ENCODE peak calls at places on chromosomes 2 and 18, in ten cellular contexts. M is Peyer's patch, I is A549, D is HCT116, J is sigmoid colon, C is GM12891, H is IMR-90, V is body of pancreas, X is H54, Q is HepG2. A is an unnamed sample.

GRCh38 chr2:127575185-127575765 is 39.8 kb downstream of the MYO7B start:
- DNase-seq in X (no peak), H (no peak), I (no peak), D (no peak), V (no peak), C (no peak), J (no peak), M (no peak), Q (no peak), A (peak)

GRCh38 chr2:239725551-239725890 is 299.6 kb downstream of the NDUFA10 start:
- DNase-seq in Q (no peak), J (no peak), X (no peak), C (no peak), I (no peak), V (no peak), D (no peak), M (peak), H (no peak), A (no peak)

GRCh38 chr2:238334885-238335284 is 14.6 kb downstream of the TRAF3IP1 start:
- DNase-seq in C (no peak), M (no peak), H (no peak), J (no peak), D (no peak), I (no peak), Q (no peak), V (no peak), X (no peak), A (no peak)

GRCh38 chr2:185825557-185825956 is 87.0 kb downstream of the FSIP2 start:
- DNase-seq in Q (no peak), D (no peak), V (no peak), M (no peak), I (no peak), C (no peak), H (no peak), X (no peak), J (no peak), A (no peak)

GRCh38 chr2:26639685-26640240 is 1.4 kb downstream of the CIB4 start:
- DNase-seq in X (no peak), M (peak), Q (no peak), H (no peak), J (no peak), D (no peak), I (no peak), C (no peak), V (no peak), A (no peak)

GRCh38 chr2:190947139-190947538 is 66.5 kb downstream of the GLS start:
- DNase-seq in M (no peak), H (peak), I (no peak), J (no peak), Q (peak), X (no peak), V (no peak), D (no peak), C (no peak), A (no peak)

GRCh38 chr2:151671198-151671597 is 63.1 kb downstream of the NEB start:
- DNase-seq in M (no peak), V (no peak), H (no peak), Q (no peak), J (no peak), I (no peak), D (no peak), C (no peak), X (no peak), A (no peak)

GRCh38 chr2:55719852-55720251 is 26.2 kb upstream of the PNPT1 start:
- DNase-seq in H (no peak), C (no peak), V (no peak), Q (no peak), M (no peak), D (no peak), I (no peak), J (no peak), X (no peak), A (no peak)

GRCh38 chr2:159637988-159638501 is 21.7 kb upstream of the BAZ2B start:
- DNase-seq in J (no peak), I (no peak), D (peak), X (no peak), C (no peak), Q (no peak), M (no peak), V (no peak), H (peak), A (no peak)

GRCh38 chr2:171894612-171894947 is 536 bp upstream of the SLC25A12 start:
- DNase-seq in H (no peak), C (no peak), V (no peak), I (no peak), D (no peak), J (no peak), M (no peak), Q (no peak), X (no peak), A (no peak)

GRCh38 chr2:171895781-171896180 is 1.7 kb upstream of the SLC25A12 start:
- DNase-seq in M (no peak), X (no peak), D (no peak), Q (no peak), H (no peak), V (no peak), J (no peak), C (no peak), I (no peak), A (no peak)

GRCh38 chr2:171889808-171890207 is 4.2 kb downstream of the SLC25A12 start:
- DNase-seq in Q (no peak), M (no peak), H (no peak), J (no peak), D (no peak), X (no peak), V (no peak), C (no peak), I (no peak), A (no peak)

GRCh38 chr2:171893196-171893823 is 734 bp downstream of the SLC25A12 start:
- DNase-seq in X (no peak), I (no peak), M (no peak), J (no peak), V (no peak), Q (no peak), C (no peak), D (no peak), H (no peak), A (no peak)

DNA sequence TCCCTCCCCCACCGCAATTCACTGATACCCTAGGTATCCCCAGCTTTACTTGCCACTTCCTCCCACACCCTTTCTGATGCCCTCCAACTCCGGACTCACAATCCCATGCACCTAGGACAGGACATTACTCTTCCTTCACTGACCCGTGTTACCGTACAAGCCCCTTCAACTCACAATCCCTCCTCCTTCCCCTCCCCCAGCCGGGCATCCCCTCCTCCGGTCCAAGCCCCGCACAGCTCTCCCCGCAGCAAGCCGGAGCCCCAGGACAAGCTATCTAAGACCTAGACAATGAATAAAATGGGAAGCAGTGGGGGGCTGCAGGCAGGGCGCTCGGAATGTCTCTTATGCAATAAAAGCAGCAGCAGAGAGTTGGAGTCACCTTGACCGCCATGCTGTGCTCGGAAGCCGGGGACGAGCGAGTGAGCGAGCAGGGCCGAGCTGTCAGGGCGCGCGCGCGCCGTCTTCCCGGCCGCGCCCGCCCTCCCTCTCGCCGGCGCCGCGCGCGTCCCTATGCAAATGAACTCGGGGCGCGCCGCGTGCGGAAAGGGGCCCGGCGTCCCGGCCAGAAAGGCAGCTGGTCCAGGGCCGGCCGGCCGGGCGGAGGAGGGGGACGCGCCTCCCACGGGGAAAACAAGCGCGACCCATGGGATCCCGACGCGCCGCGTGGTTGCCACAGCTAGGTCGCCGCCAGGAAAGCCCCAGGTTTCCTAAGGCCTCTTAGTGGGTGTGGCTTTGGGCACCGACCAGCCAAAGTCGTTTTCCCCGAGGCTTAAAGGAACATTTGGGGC is at the start of gene SLC25A12:
- DNase-seq in C (peak), V (peak), M (peak), Q (peak), H (peak), D (peak), I (peak), J (peak), X (peak), A (peak)
- TF ChIP-seq POLR2A in C (peak), V (peak), M (peak), Q (peak), H (peak), D (peak), I (peak), J (no peak), X (peak), A (no peak)

GRCh38 chr18:42275949-42276730 is 321.1 kb downstream of the PIK3C3 start:
- DNase-seq in I (no peak), M (peak), J (no peak), C (no peak), H (no peak), Q (no peak), X (no peak), V (no peak), D (no peak), A (no peak)

GRCh38 chr18:42281124-42281523 is 326.1 kb downstream of the PIK3C3 start:
- DNase-seq in Q (no peak), X (no peak), V (no peak), H (no peak), I (no peak), J (no peak), C (no peak), M (no peak), D (no peak), A (no peak)

GRCh38 chr18:42287047-42287446 is 332.0 kb downstream of the PIK3C3 start:
- DNase-seq in C (no peak), J (no peak), Q (no peak), H (no peak), V (no peak), M (no peak), X (no peak), D (no peak), I (no peak), A (no peak)

GRCh38 chr18:42281851-42282250 is 326.8 kb downstream of the PIK3C3 start:
- DNase-seq in H (no peak), M (no peak), Q (no peak), I (no peak), J (no peak), C (no peak), X (no peak), V (no peak), D (no peak), A (no peak)
- TF ChIP-seq POLR2A in H (no peak), M (no peak), Q (no peak), I (no peak), J (no peak), C (no peak), X (no peak), V (no peak), D (no peak), A (no peak)

GRCh38 chr2:19990416-19990728 is 467 bp upstream of the WDR35 start:
- DNase-seq in H (no peak), V (no peak), I (no peak), J (no peak), M (no peak), C (no peak), D (no peak), Q (no peak), X (no peak), A (no peak)

GRCh38 chr2:19987936-19988335 is 2.0 kb downstream of the WDR35 start:
- DNase-seq in M (no peak), X (no peak), C (peak), V (no peak), H (no peak), Q (no peak), D (no peak), I (no peak), J (no peak), A (peak)

GRCh38 chr2:19989342-19989680 is 594 bp downstream of the WDR35 start:
- DNase-seq in D (no peak), M (no peak), J (no peak), I (no peak), H (no peak), V (no peak), C (no peak), X (peak), Q (no peak), A (no peak)

GRCh38 chr2:19988600-19988999 is 1.3 kb downstream of the WDR35 start:
- DNase-seq in J (no peak), D (no peak), I (no peak), Q (no peak), V (no peak), C (no peak), M (no peak), H (peak), X (no peak), A (no peak)

DNA sequence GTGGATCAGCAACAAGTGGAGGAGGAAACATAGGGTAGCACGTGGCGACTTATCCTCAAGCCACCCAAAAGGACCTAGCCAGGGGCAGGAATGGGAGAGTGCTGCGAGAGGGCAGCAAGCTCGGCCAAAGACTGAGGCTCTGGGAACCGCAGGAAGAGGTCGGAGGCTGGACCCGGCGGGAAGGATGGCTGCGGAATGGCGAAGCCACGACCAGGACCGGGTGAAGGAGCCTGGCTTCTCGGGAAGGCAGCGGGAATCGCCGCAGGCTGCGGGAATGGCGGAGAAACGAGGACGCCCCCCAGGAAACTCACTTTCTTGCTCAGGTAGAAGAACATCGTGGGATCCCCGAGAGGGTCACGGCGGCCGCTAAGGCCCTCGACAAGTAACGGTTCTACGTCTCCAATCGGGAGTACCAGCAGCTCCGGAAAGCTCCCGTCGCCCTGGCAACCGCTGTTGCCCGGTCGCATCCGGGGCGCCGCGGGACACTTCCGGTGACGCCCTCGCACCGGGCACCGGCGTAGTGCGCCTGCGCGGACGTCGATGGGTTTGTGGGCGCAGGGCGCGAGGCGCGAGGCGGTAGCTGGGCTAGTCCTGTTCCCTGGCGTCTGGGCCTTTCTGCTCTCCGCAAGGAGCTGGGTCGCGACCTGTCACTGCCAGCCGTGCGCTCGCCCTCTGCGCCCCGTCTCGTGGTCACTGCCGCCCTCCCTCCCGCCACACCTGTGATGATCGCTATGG is at the start of gene WDR35:
- DNase-seq in D (peak), M (peak), C (peak), V (peak), J (peak), I (peak), Q (peak), H (peak), X (peak), A (peak)
- TF ChIP-seq POLR2A in D (no peak), M (peak), C (peak), V (peak), J (no peak), I (peak), Q (peak), H (peak), X (peak), A (no peak)

GRCh38 chr18:62693659-62694058 is 21.7 kb upstream of the PHLPP1 start:
- DNase-seq in X (no peak), H (no peak), M (no peak), J (no peak), I (no peak), Q (peak), D (no peak), C (no peak), V (no peak), A (no peak)
- TF ChIP-seq POLR2A in X (no peak), H (no peak), M (no peak), J (no peak), I (no peak), Q (no peak), D (no peak), C (no peak), V (no peak), A (no peak)

GRCh38 chr2:216615298-216616082 is 17.7 kb upstream of the IGFBP2 start:
- DNase-seq in J (no peak), Q (peak), V (peak), I (no peak), D (no peak), H (no peak), M (no peak), X (no peak), C (no peak), A (no peak)
- TF ChIP-seq POLR2A in J (no peak), Q (no peak), V (no peak), I (no peak), D (no peak), H (no peak), M (no peak), X (no peak), C (no peak), A (no peak)

DNA sequence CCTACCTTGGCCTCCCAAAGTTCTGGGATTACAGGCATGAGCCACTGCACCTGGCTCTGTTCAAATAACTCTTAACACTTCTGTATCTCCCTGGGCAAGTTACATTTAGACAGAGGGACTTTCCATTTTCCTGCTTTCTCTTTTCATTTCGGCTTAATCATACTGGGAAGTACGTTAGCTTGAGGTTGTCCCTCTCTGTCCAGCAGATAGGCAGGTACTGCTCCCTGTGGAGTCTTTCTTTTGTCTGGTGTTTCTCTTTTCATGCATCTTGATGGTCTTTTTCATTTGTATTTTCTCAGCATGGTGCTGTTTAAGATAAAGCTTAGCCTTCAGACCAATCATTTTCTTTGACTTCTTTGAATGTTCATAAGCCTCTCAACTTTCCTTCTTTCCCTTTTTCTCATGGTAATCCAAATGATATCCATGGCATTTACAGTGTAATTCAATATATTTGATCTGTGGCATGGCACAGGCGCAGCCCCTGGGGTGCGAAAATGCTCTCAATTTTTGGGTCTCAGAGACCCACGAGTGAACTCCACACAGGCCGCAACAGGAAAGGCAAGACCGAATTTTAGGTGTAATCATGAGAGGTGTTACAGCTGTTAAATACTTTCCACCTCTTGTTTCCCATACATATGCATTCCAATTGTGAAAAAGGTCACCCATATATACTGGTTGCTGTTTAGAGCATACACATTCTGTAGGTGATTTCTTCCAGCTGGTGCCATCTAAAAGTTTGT is 99.9 kb upstream of the MYO3B start:
- DNase-seq in J (no peak), I (no peak), X (no peak), M (no peak), D (no peak), H (no peak), V (no peak), Q (no peak), C (no peak), A (no peak)
- TF ChIP-seq POLR2A in J (no peak), I (no peak), X (no peak), M (no peak), D (no peak), H (no peak), V (no peak), Q (no peak), C (no peak), A (no peak)

GRCh38 chr2:189673661-189674373 is 653 bp upstream of the ANKAR start:
- DNase-seq in I (no peak), M (no peak), C (no peak), D (no peak), J (no peak), H (no peak), Q (no peak), V (no peak), X (no peak), A (no peak)

GRCh38 chr2:189676471-189676870 is 2.0 kb downstream of the ANKAR start:
- DNase-seq in H (peak), M (no peak), X (no peak), J (no peak), Q (no peak), I (no peak), C (no peak), V (no peak), D (no peak), A (no peak)

GRCh38 chr2:189679224-189679623 is 4.8 kb downstream of the ANKAR start:
- DNase-seq in X (no peak), D (no peak), H (peak), I (no peak), Q (no peak), J (no peak), C (no peak), M (no peak), V (no peak), A (no peak)

GRCh38 chr2:189669913-189670312 is 4.6 kb upstream of the ANKAR start:
- DNase-seq in D (no peak), H (no peak), J (no peak), Q (peak), V (no peak), I (no peak), M (no peak), C (no peak), X (no peak), A (no peak)

GRCh38 chr2:189674374-189675112 is at the start of gene ANKAR:
- DNase-seq in V (peak), X (peak), M (peak), Q (peak), H (peak), D (no peak), C (peak), I (peak), J (peak), A (peak)
- TF ChIP-seq POLR2A in V (peak), X (peak), M (peak), Q (peak), H (peak), D (no peak), C (peak), I (peak), J (peak), A (no peak)

A was measured in NB4.